ENCODE peak calls at places on chromosomes 12 and 14, in five cellular contexts. One of them, this sample, is unnamed.

GRCh38 chr12:132827763-132828703 is 636 bp downstream of the GOLGA3 start:
- DNase-seq in HFFc6: peak; percentile 32
- DNase-seq in heart right ventricle: peak; percentile 30
- DNase-seq in body of pancreas: peak; percentile 39
- DNase-seq in activated B cell treated with CpG ODN at 0.5 μM for 24 hours: peak; percentile 18
- DNase-seq in this sample: peak; percentile 42

GRCh38 chr14:82094819-82095218 is 561.2 kb upstream of the SEL1L start:
- DNase-seq in HFFc6: no peak
- DNase-seq in heart right ventricle: no peak
- DNase-seq in body of pancreas: no peak
- DNase-seq in activated B cell treated with CpG ODN at 0.5 μM for 24 hours: no peak
- DNase-seq in this sample: no peak

GRCh38 chr14:30210630-30211029 is 283.0 kb upstream of the PRKD1 start:
- DNase-seq in HFFc6: peak; percentile 20
- DNase-seq in heart right ventricle: no peak
- DNase-seq in body of pancreas: no peak
- DNase-seq in activated B cell treated with CpG ODN at 0.5 μM for 24 hours: no peak
- DNase-seq in this sample: no peak

GRCh38 chr14:56989359-56989758 is 179.1 kb upstream of the OTX2 start:
- DNase-seq in HFFc6: no peak
- DNase-seq in heart right ventricle: no peak
- DNase-seq in body of pancreas: no peak
- DNase-seq in activated B cell treated with CpG ODN at 0.5 μM for 24 hours: no peak
- DNase-seq in this sample: no peak

GRCh38 chr12:45720069-45720468 is 9.4 kb upstream of the ARID2 start:
- DNase-seq in HFFc6: no peak
- DNase-seq in heart right ventricle: no peak
- DNase-seq in body of pancreas: no peak
- DNase-seq in activated B cell treated with CpG ODN at 0.5 μM for 24 hours: no peak
- DNase-seq in this sample: no peak

GRCh38 chr12:42284876-42285275 is 41.0 kb downstream of the ZCRB1 start:
- DNase-seq in HFFc6: no peak
- DNase-seq in heart right ventricle: no peak
- DNase-seq in body of pancreas: no peak
- DNase-seq in activated B cell treated with CpG ODN at 0.5 μM for 24 hours: no peak
- DNase-seq in this sample: no peak

GRCh38 chr12:32895688-32896437 is 714 bp downstream of the PKP2 start:
- DNase-seq in HFFc6: no peak
- DNase-seq in heart right ventricle: peak; percentile 22
- DNase-seq in body of pancreas: peak; percentile 45
- DNase-seq in activated B cell treated with CpG ODN at 0.5 μM for 24 hours: no peak
- DNase-seq in this sample: no peak

GRCh38 chr12:18313316-18313715 is 52.0 kb downstream of the PIK3C2G start:
- DNase-seq in HFFc6: no peak
- DNase-seq in heart right ventricle: no peak
- DNase-seq in body of pancreas: no peak
- DNase-seq in activated B cell treated with CpG ODN at 0.5 μM for 24 hours: no peak
- DNase-seq in this sample: no peak

GRCh38 chr12:98371419-98371818 is 144.0 kb upstream of the TMPO start:
- DNase-seq in HFFc6: no peak
- DNase-seq in heart right ventricle: no peak
- DNase-seq in body of pancreas: no peak
- DNase-seq in activated B cell treated with CpG ODN at 0.5 μM for 24 hours: no peak
- DNase-seq in this sample: no peak

GRCh38 chr12:77102691-77103090 is 37.3 kb upstream of the E2F7 start:
- DNase-seq in HFFc6: peak; percentile 70
- DNase-seq in heart right ventricle: no peak
- DNase-seq in body of pancreas: no peak
- DNase-seq in activated B cell treated with CpG ODN at 0.5 μM for 24 hours: no peak
- DNase-seq in this sample: no peak

GRCh38 chr14:61262082-61262481 is 19.1 kb downstream of the TMEM30B start:
- DNase-seq in HFFc6: no peak
- DNase-seq in heart right ventricle: no peak
- DNase-seq in body of pancreas: no peak
- DNase-seq in activated B cell treated with CpG ODN at 0.5 μM for 24 hours: no peak
- DNase-seq in this sample: no peak

GRCh38 chr14:19918553-19919264 is 1.7 kb upstream of the OR4K5 start:
- DNase-seq in HFFc6: no peak
- DNase-seq in heart right ventricle: no peak
- DNase-seq in body of pancreas: no peak
- DNase-seq in activated B cell treated with CpG ODN at 0.5 μM for 24 hours: no peak
- DNase-seq in this sample: no peak

GRCh38 chr14:80395031-80395430 is 183.7 kb upstream of the DIO2 start:
- DNase-seq in HFFc6: no peak
- DNase-seq in heart right ventricle: no peak
- DNase-seq in body of pancreas: no peak
- DNase-seq in activated B cell treated with CpG ODN at 0.5 μM for 24 hours: no peak
- DNase-seq in this sample: no peak

GRCh38 chr14:24900281-24900868 is 149.6 kb downstream of the STXBP6 start:
- DNase-seq in HFFc6: peak; percentile 72
- DNase-seq in heart right ventricle: no peak
- DNase-seq in body of pancreas: no peak
- DNase-seq in activated B cell treated with CpG ODN at 0.5 μM for 24 hours: no peak
- DNase-seq in this sample: no peak